ENCODE peak calls at places on chromosomes 5 and 9, in ten cellular contexts. One of them, this sample, is unnamed.

GRCh38 chr9:130940693-130941576 is 1.9 kb upstream of the FIBCD1 start:
- DNase-seq in H7: peak; percentile 98
- DNase-seq in M059J: peak; percentile 66
- DNase-seq in activated CD8-positive, alpha-beta memory T cell treated with anti-CD3 and anti-CD28 coated beads for 24 hours: peak; percentile 89
- DNase-seq in stimulated activated CD4-positive, alpha-beta T cell treated with anti-CD3 and anti-CD28 coated beads, TNF-alpha, amount 100 ng/mL, for 4 hours: peak; percentile 56
- DNase-seq in HEK293T: peak; percentile 74
- DNase-seq in fibroblast of mammary gland: peak; percentile 22
- DNase-seq in H1: peak; percentile 85
- DNase-seq in cardiac fibroblast: peak; percentile 44
- DNase-seq in dorsolateral prefrontal cortex: peak; percentile 79
- DNase-seq in this sample: peak; percentile 41

GRCh38 chr9:112233769-112234168 is 58.7 kb upstream of the SUSD1 start:
- DNase-seq in M059J: peak; percentile 30
- DNase-seq in activated CD8-positive, alpha-beta memory T cell treated with anti-CD3 and anti-CD28 coated beads for 24 hours: no peak
- DNase-seq in HEK293T: no peak
- DNase-seq in fibroblast of mammary gland: peak; percentile 80
- DNase-seq in dorsolateral prefrontal cortex: no peak
- DNase-seq in H1: no peak
- DNase-seq in H7: no peak
- DNase-seq in cardiac fibroblast: peak; percentile 85
- DNase-seq in stimulated activated CD4-positive, alpha-beta T cell treated with anti-CD3 and anti-CD28 coated beads, TNF-alpha, amount 100 ng/mL, for 4 hours: no peak
- DNase-seq in this sample: peak; percentile 93

GRCh38 chr5:107661038-107661649 is 9.6 kb downstream of the EFNA5 start:
- DNase-seq in H1: no peak
- DNase-seq in activated CD8-positive, alpha-beta memory T cell treated with anti-CD3 and anti-CD28 coated beads for 24 hours: no peak
- DNase-seq in cardiac fibroblast: no peak
- DNase-seq in M059J: no peak
- DNase-seq in fibroblast of mammary gland: no peak
- DNase-seq in dorsolateral prefrontal cortex: no peak
- DNase-seq in H7: no peak
- DNase-seq in HEK293T: no peak
- DNase-seq in stimulated activated CD4-positive, alpha-beta T cell treated with anti-CD3 and anti-CD28 coated beads, TNF-alpha, amount 100 ng/mL, for 4 hours: no peak
- DNase-seq in this sample: no peak

GRCh38 chr5:5149154-5149553 is 9.0 kb downstream of the ADAMTS16 start:
- DNase-seq in activated CD8-positive, alpha-beta memory T cell treated with anti-CD3 and anti-CD28 coated beads for 24 hours: no peak
- DNase-seq in HEK293T: no peak
- DNase-seq in stimulated activated CD4-positive, alpha-beta T cell treated with anti-CD3 and anti-CD28 coated beads, TNF-alpha, amount 100 ng/mL, for 4 hours: no peak
- DNase-seq in M059J: no peak
- DNase-seq in fibroblast of mammary gland: no peak
- DNase-seq in H7: no peak
- DNase-seq in H1: no peak
- DNase-seq in dorsolateral prefrontal cortex: no peak
- DNase-seq in cardiac fibroblast: no peak
- DNase-seq in this sample: no peak

GRCh38 chr5:134129411-134130238 is 15.1 kb downstream of the TCF7 start:
- DNase-seq in fibroblast of mammary gland: no peak
- DNase-seq in cardiac fibroblast: no peak
- DNase-seq in HEK293T: no peak
- DNase-seq in stimulated activated CD4-positive, alpha-beta T cell treated with anti-CD3 and anti-CD28 coated beads, TNF-alpha, amount 100 ng/mL, for 4 hours: no peak
- DNase-seq in M059J: no peak
- DNase-seq in activated CD8-positive, alpha-beta memory T cell treated with anti-CD3 and anti-CD28 coated beads for 24 hours: peak; percentile 80
- DNase-seq in H1: no peak
- DNase-seq in H7: peak; percentile 47
- DNase-seq in dorsolateral prefrontal cortex: no peak
- DNase-seq in this sample: no peak

GRCh38 chr5:163712011-163712410 is 206.6 kb downstream of the MAT2B start:
- DNase-seq in H7: no peak
- DNase-seq in dorsolateral prefrontal cortex: no peak
- DNase-seq in fibroblast of mammary gland: no peak
- DNase-seq in HEK293T: no peak
- DNase-seq in H1: no peak
- DNase-seq in stimulated activated CD4-positive, alpha-beta T cell treated with anti-CD3 and anti-CD28 coated beads, TNF-alpha, amount 100 ng/mL, for 4 hours: no peak
- DNase-seq in M059J: peak; percentile 41
- DNase-seq in activated CD8-positive, alpha-beta memory T cell treated with anti-CD3 and anti-CD28 coated beads for 24 hours: no peak
- DNase-seq in cardiac fibroblast: no peak
- DNase-seq in this sample: peak; percentile 66

GRCh38 chr5:107469485-107469884 is 201.3 kb downstream of the EFNA5 start:
- DNase-seq in cardiac fibroblast: peak; percentile 92
- DNase-seq in H1: no peak
- DNase-seq in M059J: peak; percentile 95
- DNase-seq in stimulated activated CD4-positive, alpha-beta T cell treated with anti-CD3 and anti-CD28 coated beads, TNF-alpha, amount 100 ng/mL, for 4 hours: no peak
- DNase-seq in fibroblast of mammary gland: peak; percentile 87
- DNase-seq in dorsolateral prefrontal cortex: no peak
- DNase-seq in activated CD8-positive, alpha-beta memory T cell treated with anti-CD3 and anti-CD28 coated beads for 24 hours: no peak
- DNase-seq in HEK293T: no peak
- DNase-seq in H7: no peak
- DNase-seq in this sample: peak; percentile 61

GRCh38 chr5:132261881-132262845 is 4.7 kb downstream of the PDLIM4 start:
- DNase-seq in dorsolateral prefrontal cortex: no peak
- DNase-seq in H7: peak; percentile 12
- DNase-seq in HEK293T: no peak
- DNase-seq in fibroblast of mammary gland: no peak
- DNase-seq in M059J: no peak
- DNase-seq in H1: no peak
- DNase-seq in cardiac fibroblast: no peak
- DNase-seq in activated CD8-positive, alpha-beta memory T cell treated with anti-CD3 and anti-CD28 coated beads for 24 hours: peak; percentile 61
- DNase-seq in stimulated activated CD4-positive, alpha-beta T cell treated with anti-CD3 and anti-CD28 coated beads, TNF-alpha, amount 100 ng/mL, for 4 hours: no peak
- DNase-seq in this sample: no peak

GRCh38 chr5:138967806-138968448 is 92.8 kb upstream of the LRRTM2 start:
- DNase-seq in dorsolateral prefrontal cortex: no peak
- DNase-seq in activated CD8-positive, alpha-beta memory T cell treated with anti-CD3 and anti-CD28 coated beads for 24 hours: no peak
- DNase-seq in HEK293T: no peak
- DNase-seq in M059J: no peak
- DNase-seq in H7: no peak
- DNase-seq in H1: no peak
- DNase-seq in cardiac fibroblast: no peak
- DNase-seq in stimulated activated CD4-positive, alpha-beta T cell treated with anti-CD3 and anti-CD28 coated beads, TNF-alpha, amount 100 ng/mL, for 4 hours: no peak
- DNase-seq in fibroblast of mammary gland: no peak
- DNase-seq in this sample: peak; percentile 64

This sample was measured in EH.